ENCODE peak calls at places on chromosomes 16 and 17, in four cellular contexts. I, H, S and O are unnamed samples.

GRCh38 chr17:1873418-1873817 is 43.6 kb downstream of the RPA1 start:
- DNase-seq in S (no peak), H (no peak), I (no peak), O (no peak)

GRCh38 chr16:55012793-55013192 is 82.1 kb downstream of the IRX5 start:
- DNase-seq in I (no peak), H (no peak), S (no peak), O (no peak)

GRCh38 chr16:67593288-67593687 is 31.0 kb downstream of the CTCF start:
- DNase-seq in S (no peak), H (no peak), I (no peak), O (peak)

GRCh38 chr17:30376621-30377452 is 1.9 kb upstream of the CPD start:
- DNase-seq in H (peak), I (no peak), S (peak), O (no peak)

GRCh38 chr16:89294486-89294885 is 77.0 kb downstream of the ZNF778 start:
- DNase-seq in I (no peak), H (no peak), S (no peak), O (no peak)

GRCh38 chr17:30551666-30552339 is 74.6 kb downstream of the GOSR1 start:
- DNase-seq in H (no peak), S (no peak), I (no peak), O (no peak)

GRCh38 chr17:50151937-50152547 is 1.6 kb upstream of the PPP1R9B start:
- DNase-seq in I (peak), H (peak), S (no peak), O (peak)

GRCh38 chr17:41728056-41728455 is 6.4 kb downstream of the HAP1 start:
- DNase-seq in H (no peak), I (no peak), S (no peak), O (no peak)

GRCh38 chr16:54605536-54606066 is 319.0 kb upstream of the IRX3 start:
- DNase-seq in I (no peak), S (no peak), H (no peak), O (no peak)

GRCh38 chr17:40779181-40779909 is 3.0 kb downstream of the KRT27 start:
- DNase-seq in S (no peak), H (peak), I (peak), O (peak)

GRCh38 chr16:62872339-62872738 is 836.1 kb upstream of the CDH8 start:
- DNase-seq in I (no peak), H (no peak), S (no peak), O (no peak)

GRCh38 chr17:41655611-41656111 is 31.3 kb upstream of the KRT17 start:
- DNase-seq in I (no peak), S (no peak), H (no peak), O (peak)

GRCh38 chr17:41894791-41895331 is 23.9 kb downstream of the ACLY start:
- DNase-seq in I (no peak), H (no peak), S (no peak), O (no peak)

GRCh38 chr17:43676471-43676870 is 14.7 kb upstream of the MEOX1 start:
- DNase-seq in S (no peak), H (peak), I (no peak), O (no peak)

GRCh38 chr17:76353004-76353598 is 615 bp downstream of the PRPSAP1 start:
- DNase-seq in S (no peak), I (peak), H (no peak), O (peak)

GRCh38 chr17:83129676-83130075 is 50.3 kb downstream of the METRNL start:
- DNase-seq in I (no peak), H (no peak), S (no peak), O (no peak)

GRCh38 chr17:12693640-12694039 is 27.9 kb downstream of the MYOCD start:
- DNase-seq in I (no peak), H (no peak), S (no peak), O (no peak)

GRCh38 chr17:64572682-64573154 is 65.9 kb downstream of the CEP95 start:
- DNase-seq in S (no peak), H (peak), I (no peak), O (no peak)

GRCh38 chr17:4519361-4519788 is 20.7 kb downstream of the SPNS2 start:
- DNase-seq in H (no peak), S (no peak), I (no peak), O (no peak)

GRCh38 chr16:66984902-66985311 is 3.5 kb upstream of the CES4A start:
- DNase-seq in H (no peak), I (no peak), S (no peak), O (no peak)

GRCh38 chr16:22232277-22233049 is 26.4 kb downstream of the EEF2K start:
- DNase-seq in S (no peak), I (peak), H (peak), O (no peak)

GRCh38 chr16:17801024-17801423 is 330.3 kb upstream of the XYLT1 start:
- DNase-seq in H (no peak), I (no peak), S (no peak), O (no peak)

GRCh38 chr16:89764711-89765201 is 43.4 kb downstream of the ZNF276 start:
- DNase-seq in S (peak), H (no peak), I (no peak), O (no peak)

GRCh38 chr17:34382586-34383224 is 19.7 kb upstream of the CCL1 start:
- DNase-seq in S (peak), I (no peak), H (no peak), O (no peak)

GRCh38 chr16:28126684-28127620 is 63.4 kb upstream of the GSG1L start:
- DNase-seq in S (no peak), I (no peak), H (no peak), O (no peak)

GRCh38 chr17:30964878-30965277 is 6.0 kb upstream of the RNF135 start:
- DNase-seq in S (no peak), H (no peak), I (no peak), O (no peak)

GRCh38 chr16:22098538-22099255 is 6.4 kb downstream of the VWA3A start:
- DNase-seq in H (peak), S (peak), I (peak), O (peak)

GRCh38 chr16:63976345-63976744 is 1145.5 kb downstream of the CDH11 start:
- DNase-seq in I (no peak), S (no peak), H (no peak), O (no peak)

GRCh38 chr17:73625975-73626706 is 18.1 kb downstream of the SDK2 start:
- DNase-seq in S (no peak), I (no peak), H (no peak), O (no peak)

GRCh38 chr17:30254150-30254549 is 18.7 kb upstream of the SLC6A4 start:
- DNase-seq in I (no peak), S (no peak), H (no peak), O (no peak)

GRCh38 chr16:22665803-22666202 is 148.2 kb upstream of the HS3ST2 start:
- DNase-seq in H (no peak), I (no peak), S (no peak), O (peak)

GRCh38 chr17:58092797-58093385 is 9.7 kb downstream of the DYNLL2 start:
- DNase-seq in H (no peak), S (no peak), I (no peak), O (no peak)
- TF ChIP-seq JUNB in H (no peak), S (no peak), I (no peak), O (no peak)

GRCh38 chr16:13696017-13696416 is 223.9 kb upstream of the ERCC4 start:
- DNase-seq in H (no peak), S (no peak), I (no peak), O (no peak)
- TF ChIP-seq REST in H (no peak), S (no peak), I (no peak), O (no peak)

GRCh38 chr16:79150128-79150527 is 450.4 kb downstream of the MAF start:
- DNase-seq in H (no peak), S (no peak), I (no peak), O (no peak)
- TF ChIP-seq JUNB in H (no peak), S (no peak), I (no peak), O (no peak)

GRCh38 chr16:84532299-84532724 is 27.9 kb upstream of the MEAK7 start:
- DNase-seq in I (peak), S (no peak), H (peak), O (peak)
- TF ChIP-seq REST in I (no peak), S (no peak), H (no peak), O (no peak)

DNA sequence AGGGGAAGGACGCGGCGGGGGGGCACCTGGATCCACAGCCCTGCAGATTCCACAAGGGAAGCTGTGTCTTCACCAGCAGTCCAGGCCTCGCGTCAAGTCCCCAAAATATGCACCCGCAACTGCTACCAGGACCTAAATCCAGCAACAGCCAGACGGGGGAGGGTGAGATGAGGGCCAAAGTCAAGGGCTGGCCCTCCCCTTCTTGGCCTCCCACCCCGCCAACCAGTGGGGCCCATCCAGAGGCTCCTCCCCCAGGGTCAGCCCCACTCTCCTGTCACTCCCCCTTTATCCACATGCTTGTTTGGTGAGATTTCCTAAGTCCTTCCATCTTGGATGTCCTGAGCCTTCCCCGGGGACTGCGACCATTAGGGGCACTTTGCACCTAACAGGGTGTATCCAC is 138.7 kb downstream of the ENGASE start:
- DNase-seq in H (no peak), I (no peak), S (no peak), O (peak)
- TF ChIP-seq JUNB in H (no peak), I (no peak), S (no peak), O (no peak)

GRCh38 chr17:81238815-81239713 is at the start of the genes NDUFAF8 and TEPSIN:
- DNase-seq in H (peak), I (peak), S (peak), O (peak)
- TF ChIP-seq REST in H (no peak), I (peak), S (no peak), O (no peak)

DNA sequence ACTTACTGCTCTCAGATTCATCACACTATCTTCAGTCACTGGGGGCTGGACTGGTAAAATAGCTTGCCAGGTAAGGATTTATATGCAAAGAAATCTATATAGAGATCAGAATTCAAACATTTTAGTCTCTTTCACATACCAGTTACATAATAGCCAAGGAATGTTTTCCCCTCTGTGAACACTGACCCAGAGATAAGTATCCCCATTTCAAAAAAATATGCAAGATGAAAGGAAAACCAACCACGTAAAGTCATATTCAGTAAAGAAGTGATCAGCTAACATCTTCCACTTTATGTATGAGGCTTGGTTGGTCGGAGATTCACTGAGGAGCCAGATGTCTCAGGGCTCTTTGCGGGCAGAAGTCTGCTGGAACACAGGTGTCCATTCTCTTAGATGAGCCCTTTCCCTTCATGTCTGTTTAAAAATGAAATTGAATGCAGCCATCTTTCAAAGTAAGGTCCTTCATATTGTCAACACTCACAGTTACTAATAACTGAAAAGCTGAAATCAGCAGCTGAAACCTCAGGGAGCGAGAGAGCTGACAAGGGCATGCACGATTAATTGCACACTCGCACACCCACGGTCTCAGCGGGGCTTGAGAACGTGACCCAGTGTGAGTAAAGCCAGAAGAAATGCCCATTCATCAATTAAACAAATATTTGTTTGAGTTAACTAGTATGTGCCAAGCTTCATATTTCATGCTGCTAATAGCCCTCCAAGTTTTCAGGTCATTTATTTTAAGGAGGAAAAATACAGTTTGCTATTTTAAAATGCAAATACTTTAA is 161.2 kb downstream of the MRTFB start:
- DNase-seq in S (no peak), H (no peak), I (no peak), O (no peak)
- TF ChIP-seq JUNB in S (no peak), H (no peak), I (no peak), O (no peak)

DNA sequence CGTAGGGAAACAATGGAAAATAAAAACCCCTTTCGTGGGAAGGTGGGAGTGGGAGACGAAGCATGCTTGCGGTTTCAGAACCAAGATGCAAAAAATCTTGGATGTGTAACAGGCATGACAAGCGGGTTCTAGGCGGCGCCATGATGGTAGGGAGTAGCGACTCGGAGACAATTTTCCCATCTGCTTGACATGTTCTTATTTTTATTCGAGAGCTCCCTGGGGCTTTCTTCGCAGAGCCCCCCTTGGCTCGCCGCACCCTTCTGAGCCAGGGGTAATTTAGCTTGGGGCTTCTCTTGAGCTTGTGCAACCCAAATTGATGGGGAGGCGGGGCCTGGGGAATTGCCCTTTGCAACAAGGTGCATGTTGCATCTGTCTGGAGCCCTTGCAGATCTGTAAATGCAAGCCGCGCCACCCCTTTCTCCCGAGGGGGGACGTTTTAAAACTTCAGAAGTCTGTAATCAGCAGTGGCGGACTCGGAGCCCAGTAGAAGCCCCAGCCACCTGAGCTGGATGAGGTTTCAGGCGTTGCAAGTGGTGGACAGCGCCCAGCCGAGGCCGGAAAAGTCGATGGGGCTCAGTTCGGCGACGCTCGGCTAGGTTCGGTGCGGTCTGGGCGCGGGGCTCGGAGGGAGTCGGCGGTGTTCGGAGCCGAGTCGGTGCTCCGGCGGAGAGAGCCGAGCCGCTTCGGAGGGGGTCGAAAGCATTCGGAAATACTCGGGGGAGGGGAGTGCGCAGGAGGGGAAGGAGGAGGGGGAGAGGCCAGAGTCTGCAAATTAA is 2.9 kb downstream of the GNAO1 start:
- DNase-seq in I (peak), S (no peak), H (peak), O (peak)
- TF ChIP-seq REST in I (peak), S (peak), H (peak), O (peak)

GRCh38 chr17:71664867-71665266 is 456.0 kb upstream of the SOX9 start:
- DNase-seq in S (no peak), I (no peak), H (no peak), O (no peak)

GRCh38 chr17:71666047-71666446 is 454.8 kb upstream of the SOX9 start:
- DNase-seq in S (no peak), H (no peak), I (no peak), O (no peak)

GRCh38 chr17:71668807-71669206 is 452.0 kb upstream of the SOX9 start:
- DNase-seq in S (no peak), I (no peak), H (no peak), O (no peak)

GRCh38 chr17:71667661-71668060 is 453.2 kb upstream of the SOX9 start:
- DNase-seq in S (no peak), H (no peak), I (no peak), O (no peak)
- TF ChIP-seq JUNB in S (no peak), H (no peak), I (no peak), O (no peak)